ENCODE peak calls at places on chromosomes 13 and 19, in nine cellular contexts. E is activated B cell treated with CpG ODN at 0.5 μM for 24 hours; W is KG1; I is mesothelial cell of epicardium; K is substantia nigra; M is EH; P is EL; T is fibroblast of the aortic adventitia; D is activated CD4-positive, alpha-beta T cell treated with anti-CD3 and anti-CD28 coated beads, Interleukin-2, amount 50 U/mL, for 24 hours. O is an unnamed sample.

GRCh38 chr13:66558511-66558910 is 671.6 kb downstream of the PCDH9 start:
- DNase-seq in E (no peak), W (peak), I (no peak), K (no peak), M (peak), P (no peak), T (peak), D (no peak), O (no peak)

GRCh38 chr13:73039201-73040108 is 19.4 kb upstream of the KLF5 start:
- DNase-seq in E (no peak), W (no peak), I (no peak), K (no peak), M (no peak), P (no peak), T (no peak), D (no peak), O (no peak)

GRCh38 chr13:111915104-111915551 is 151.8 kb upstream of the SOX1 start:
- DNase-seq in E (no peak), W (no peak), I (no peak), K (no peak), M (no peak), P (no peak), T (no peak), D (no peak), O (no peak)

GRCh38 chr13:51223284-51224270 is 1.4 kb downstream of the FAM124A start:
- DNase-seq in E (no peak), W (no peak), I (no peak), K (peak), M (no peak), P (no peak), T (no peak), D (no peak), O (no peak)

GRCh38 chr19:4077800-4078683 is 11.3 kb upstream of the ZBTB7A start:
- DNase-seq in E (peak), W (no peak), I (no peak), K (no peak), M (peak), P (peak), T (no peak), D (no peak), O (peak)

GRCh38 chr13:71358218-71358617 is 508.8 kb downstream of the DACH1 start:
- DNase-seq in E (no peak), W (no peak), I (no peak), K (no peak), M (no peak), P (no peak), T (no peak), D (no peak), O (no peak)

GRCh38 chr19:54518844-54519243 is 16.2 kb downstream of the LAIR2 start:
- DNase-seq in E (no peak), W (no peak), I (no peak), K (no peak), M (no peak), P (no peak), T (no peak), D (no peak), O (no peak)

GRCh38 chr19:39264306-39265290 is 3.6 kb upstream of the IFNL2 start:
- DNase-seq in E (no peak), W (no peak), I (peak), K (no peak), M (no peak), P (no peak), T (no peak), D (no peak), O (no peak)